ENCODE peak calls at places on chromosomes 7 and 10, in seven cellular contexts. M, Q, Z, I, Y, G and X are unnamed samples.

GRCh38 chr10:125158528-125159485 is 1.6 kb downstream of the CTBP2 start:
- DNase-seq in G (no peak), Q (no peak), M (peak), I (no peak), Y (peak), Z (no peak), X (peak)

GRCh38 chr10:100364735-100365391 is 17.8 kb downstream of the SCD start:
- DNase-seq in G (no peak), Q (no peak), M (peak), Y (no peak), Z (no peak), I (peak), X (peak)

GRCh38 chr10:85510682-85511081 is 855.9 kb downstream of the GRID1 start:
- DNase-seq in G (no peak), Z (no peak), I (no peak), Y (no peak), Q (no peak), M (no peak), X (no peak)

GRCh38 chr7:50644114-50644513 is 78.9 kb upstream of the DDC start:
- DNase-seq in G (no peak), Q (no peak), Y (peak), I (no peak), Z (no peak), M (no peak), X (no peak)

GRCh38 chr10:28991738-28992270 is 297.1 kb upstream of the LYZL1 start:
- DNase-seq in Z (no peak), Q (peak), Y (peak), G (peak), M (peak), I (peak), X (peak)

GRCh38 chr10:109895095-109895818 is 28.1 kb downstream of the XPNPEP1 start:
- DNase-seq in G (no peak), M (no peak), Q (no peak), I (no peak), Z (no peak), Y (no peak), X (no peak)

GRCh38 chr10:43781480-43782361 is 133.0 kb upstream of the ZNF32 start:
- DNase-seq in M (no peak), I (no peak), Y (peak), Q (no peak), G (peak), Z (no peak), X (no peak)

GRCh38 chr10:118911361-118911760 is 118.2 kb upstream of the NANOS1 start:
- DNase-seq in G (no peak), Q (no peak), M (no peak), I (peak), Y (no peak), Z (no peak), X (no peak)

GRCh38 chr10:5323446-5323845 is 41.3 kb upstream of the UCN3 start:
- DNase-seq in G (no peak), Z (no peak), I (peak), Q (no peak), Y (no peak), M (no peak), X (no peak)

GRCh38 chr10:70722820-70723424 is 50.6 kb downstream of the ADAMTS14 start:
- DNase-seq in I (peak), Z (no peak), Q (no peak), Y (no peak), G (no peak), M (no peak), X (no peak)

GRCh38 chr10:90787906-90788491 is 69.8 kb downstream of the HTR7 start:
- DNase-seq in Q (no peak), M (peak), Y (no peak), I (peak), G (peak), Z (no peak), X (peak)

GRCh38 chr7:150968698-150969482 is 9.2 kb downstream of the KCNH2 start:
- DNase-seq in I (no peak), G (no peak), Y (no peak), Z (no peak), Q (no peak), M (peak), X (no peak)

GRCh38 chr10:70564901-70565351 is 37.6 kb downstream of the PRF1 start:
- DNase-seq in I (no peak), Q (no peak), M (no peak), G (peak), Y (no peak), Z (no peak), X (no peak)

GRCh38 chr10:102452672-102453340 is 1.5 kb upstream of the C10orf95 start:
- DNase-seq in Q (no peak), G (peak), Y (peak), I (peak), Z (no peak), M (no peak), X (no peak)

GRCh38 chr10:131586958-131587357 is 275.4 kb upstream of the TCERG1L start:
- DNase-seq in G (no peak), Q (no peak), Y (no peak), I (no peak), Z (no peak), M (no peak), X (no peak)

GRCh38 chr10:122308487-122309141 is 37.5 kb downstream of the BTBD16 start:
- DNase-seq in I (peak), Z (no peak), Y (no peak), Q (no peak), M (no peak), G (no peak), X (no peak)

GRCh38 chr10:66295602-66296001 is 630.2 kb upstream of the LRRTM3 start:
- DNase-seq in Y (no peak), I (no peak), Q (no peak), G (no peak), M (no peak), Z (no peak), X (no peak)

GRCh38 chr7:114922652-114923402 is 933 bp downstream of the MDFIC start:
- DNase-seq in I (peak), G (peak), Y (peak), M (peak), Q (peak), Z (no peak), X (peak)

GRCh38 chr7:88759216-88759955 is at the start of gene ZNF804B:
- DNase-seq in Z (no peak), Q (no peak), Y (peak), G (no peak), I (no peak), M (no peak), X (no peak)

GRCh38 chr7:30657131-30657530 is 25.1 kb downstream of the CRHR2 start:
- DNase-seq in Q (no peak), Z (no peak), G (no peak), Y (no peak), I (no peak), M (no peak), X (no peak)

GRCh38 chr10:15300697-15301096 is 70.4 kb downstream of the FAM171A1 start:
- DNase-seq in M (no peak), I (no peak), Y (no peak), Q (no peak), Z (no peak), G (no peak), X (no peak)